ENCODE peak calls at places on chromosomes 6 and 20, in seven cellular contexts. U is hepatocyte, K is HCT116, T is psoas muscle, Q is lung, E is tibial artery, Y is choroid plexus epithelial cell. J is an unnamed sample.

GRCh38 chr20:32804022-32804715 is 15.6 kb upstream of the MAPRE1 start:
- DNase-seq in T (no peak), K (no peak), Y (no peak), E (no peak), Q (no peak), U (no peak), J (no peak)

GRCh38 chr20:4661191-4661590 is 60.5 kb upstream of the PRND start:
- DNase-seq in T (no peak), K (no peak), Q (no peak), U (no peak), Y (no peak), E (no peak), J (no peak)

GRCh38 chr6:147141690-147142308 is 62.4 kb upstream of the STXBP5 start:
- DNase-seq in E (no peak), K (no peak), T (no peak), Q (no peak), U (peak), Y (peak), J (no peak)

GRCh38 chr20:32911355-32911754 is 52.6 kb downstream of the EFCAB8 start:
- DNase-seq in Q (no peak), Y (no peak), T (no peak), K (no peak), E (no peak), U (no peak), J (no peak)

GRCh38 chr20:32603046-32603726 is 18.1 kb upstream of the NOL4L start:
- DNase-seq in Y (no peak), K (no peak), U (no peak), E (peak), T (no peak), Q (no peak), J (no peak)

GRCh38 chr6:37033255-37033654 is 27.8 kb downstream of the FGD2 start:
- DNase-seq in T (no peak), Y (no peak), E (no peak), K (no peak), Q (no peak), U (no peak), J (no peak)

GRCh38 chr20:63974402-63975200 is 4.8 kb downstream of the SAMD10 start:
- DNase-seq in Y (no peak), K (no peak), T (no peak), U (peak), E (no peak), Q (peak), J (peak)

GRCh38 chr6:1613631-1614447 is 4.1 kb downstream of the FOXC1 start:
- DNase-seq in Y (no peak), K (no peak), E (no peak), Q (no peak), T (no peak), U (no peak), J (peak)

GRCh38 chr6:158815915-158816314 is 3.3 kb downstream of the EZR start:
- DNase-seq in Q (no peak), U (no peak), T (no peak), E (no peak), K (no peak), Y (no peak), J (no peak)

GRCh38 chr6:6319947-6320811 is at the start of gene F13A1:
- DNase-seq in Q (no peak), K (no peak), Y (no peak), E (peak), U (no peak), T (peak), J (no peak)

GRCh38 chr6:137188855-137189254 is 15.4 kb upstream of the IL22RA2 start:
- DNase-seq in Y (no peak), T (no peak), E (no peak), Q (no peak), K (peak), U (no peak), J (no peak)

GRCh38 chr6:15441215-15441868 is 195.5 kb downstream of the JARID2 start:
- DNase-seq in E (peak), Q (peak), U (peak), T (no peak), Y (peak), K (peak), J (peak)

GRCh38 chr6:136284909-136285308 is 4.7 kb downstream of the BCLAF1 start:
- DNase-seq in U (no peak), E (no peak), K (no peak), Q (no peak), T (no peak), Y (peak), J (no peak)

GRCh38 chr20:18314786-18315406 is 26.6 kb downstream of the ZNF133 start:
- DNase-seq in T (no peak), Q (no peak), Y (peak), U (no peak), K (no peak), E (no peak), J (no peak)

GRCh38 chr6:53347921-53348435 is 772 bp downstream of the ELOVL5 start:
- DNase-seq in Q (peak), Y (peak), U (peak), T (peak), E (peak), K (no peak), J (peak)

GRCh38 chr6:4055420-4056041 is 23.4 kb downstream of the FAM217A start:
- DNase-seq in U (peak), Y (peak), E (peak), Q (no peak), K (peak), T (no peak), J (peak)

GRCh38 chr6:53529324-53530036 is 15.4 kb downstream of the GCLC start:
- DNase-seq in Y (no peak), Q (no peak), E (no peak), K (no peak), U (no peak), T (no peak), J (no peak)

GRCh38 chr6:36743032-36743431 is 45.4 kb downstream of the RAB44 start:
- DNase-seq in E (no peak), U (peak), T (no peak), Q (no peak), Y (no peak), K (no peak), J (no peak)

GRCh38 chr20:23435675-23436539 is 3.6 kb upstream of the CSTL1 start:
- DNase-seq in Y (peak), U (peak), T (no peak), E (peak), Q (no peak), K (no peak), J (no peak)

GRCh38 chr6:31664790-31665500 is at the start of gene GPANK1:
- DNase-seq in Y (peak), U (peak), K (peak), E (peak), Q (peak), T (peak), J (peak)

GRCh38 chr20:53808733-53809132 is 215.1 kb upstream of the ZNF217 start:
- DNase-seq in K (no peak), T (no peak), Q (no peak), U (no peak), Y (no peak), E (no peak), J (no peak)

GRCh38 chr6:90811596-90812226 is 224.8 kb upstream of the MAP3K7 start:
- DNase-seq in T (no peak), U (peak), Y (no peak), K (no peak), Q (no peak), E (no peak), J (no peak)

GRCh38 chr6:144149894-144150672 is at the start of gene STX11:
- DNase-seq in E (peak), Q (peak), Y (peak), K (no peak), U (peak), T (peak), J (peak)

GRCh38 chr6:16278048-16278724 is 39.8 kb downstream of the GMPR start:
- DNase-seq in K (peak), T (peak), U (peak), Y (peak), E (no peak), Q (no peak), J (peak)

GRCh38 chr6:140346461-140346860 is 972.0 kb upstream of the CITED2 start:
- DNase-seq in K (no peak), Y (peak), U (no peak), T (no peak), E (no peak), Q (no peak), J (no peak)

GRCh38 chr6:47292944-47293343 is 16.8 kb downstream of the TNFRSF21 start:
- DNase-seq in E (no peak), Q (no peak), K (no peak), T (no peak), U (no peak), Y (peak), J (no peak)

GRCh38 chr20:52031574-52032303 is 159.8 kb downstream of the ZFP64 start:
- DNase-seq in U (peak), K (no peak), Q (no peak), T (no peak), E (no peak), Y (peak), J (no peak)

GRCh38 chr6:14709066-14709670 is 536.7 kb upstream of the JARID2 start:
- DNase-seq in Y (no peak), U (no peak), T (no peak), K (no peak), E (no peak), Q (no peak), J (no peak)

GRCh38 chr20:51012357-51012756 is 10.6 kb downstream of the KCNG1 start:
- DNase-seq in Q (no peak), T (no peak), U (no peak), Y (no peak), E (no peak), K (no peak), J (no peak)

GRCh38 chr6:53796451-53796780 is 1.6 kb downstream of the LRRC1 start:
- DNase-seq in Q (no peak), E (no peak), Y (no peak), U (no peak), T (no peak), K (no peak), J (no peak)

GRCh38 chr6:81480139-81480538 is 272.3 kb downstream of the TENT5A start:
- DNase-seq in T (no peak), Y (peak), K (no peak), U (peak), E (no peak), Q (no peak), J (peak)

GRCh38 chr6:109393882-109394281 is 11.6 kb upstream of the CD164 start:
- DNase-seq in K (no peak), E (no peak), Y (peak), U (no peak), T (no peak), Q (no peak), J (peak)

GRCh38 chr6:125363360-125364121 is 61.8 kb upstream of the HDDC2 start:
- DNase-seq in K (no peak), U (peak), E (peak), T (peak), Y (peak), Q (no peak), J (peak)

GRCh38 chr6:42257063-42257462 is 39.4 kb upstream of the MRPS10 start:
- DNase-seq in E (no peak), Y (peak), T (no peak), U (no peak), K (no peak), Q (no peak), J (no peak)

GRCh38 chr20:40812415-40813212 is 123.6 kb upstream of the MAFB start:
- DNase-seq in K (no peak), Q (no peak), Y (peak), E (no peak), T (no peak), U (no peak), J (no peak)

GRCh38 chr6:83008631-83009030 is 57.0 kb downstream of the UBE3D start:
- DNase-seq in T (no peak), Q (no peak), K (no peak), U (no peak), E (no peak), Y (no peak), J (no peak)

GRCh38 chr6:99841297-99841696 is 152.7 kb downstream of the MCHR2 start:
- DNase-seq in K (no peak), Y (no peak), U (no peak), Q (no peak), T (no peak), E (no peak), J (no peak)

GRCh38 chr20:44422083-44422482 is 53.6 kb upstream of the TTPAL start:
- DNase-seq in Q (no peak), E (no peak), U (no peak), Y (peak), K (no peak), T (no peak), J (no peak)

GRCh38 chr20:17557675-17558006 is 12.2 kb upstream of the DSTN start:
- DNase-seq in Y (peak), Q (peak), K (peak), T (no peak), E (no peak), U (peak), J (peak)

DNA sequence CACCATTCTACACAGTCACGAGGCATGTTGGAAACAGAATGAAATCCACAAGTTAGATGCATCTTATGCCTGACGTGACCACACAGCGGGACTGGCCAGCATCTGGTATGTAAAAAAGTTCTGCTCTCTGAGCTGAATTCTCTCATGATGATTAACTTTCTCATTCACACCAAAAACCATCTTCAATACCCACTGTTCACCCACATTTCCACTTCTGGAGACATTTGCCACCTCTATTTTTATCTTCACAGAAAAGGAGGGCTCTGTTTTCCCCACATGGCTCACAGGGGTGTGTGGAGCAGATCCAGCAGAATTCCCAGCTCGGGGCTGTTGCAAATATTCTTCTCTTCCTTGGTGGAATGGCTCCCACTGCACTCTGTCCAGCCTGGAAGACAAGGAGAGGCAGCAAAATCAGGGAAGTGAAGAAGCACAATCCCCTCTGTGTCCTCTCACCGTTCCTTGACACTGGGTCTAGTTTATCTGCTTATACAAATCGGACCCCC is 303.4 kb downstream of the TAF4 start:
- DNase-seq in Y (no peak), Q (no peak), T (no peak), E (no peak), U (no peak), K (no peak), J (no peak)
- TF ChIP-seq CTCF in Y (no peak), Q (no peak), T (no peak), E (no peak), U (no peak), K (no peak), J (no peak)

GRCh38 chr6:134626589-134626988 is 308.7 kb upstream of the SGK1 start:
- DNase-seq in Q (no peak), Y (no peak), K (no peak), T (no peak), E (no peak), U (no peak), J (no peak)
- TF ChIP-seq CTCF in Q (no peak), Y (no peak), K (no peak), T (no peak), E (no peak), U (no peak), J (no peak)

GRCh38 chr6:29755295-29755871 is 32.1 kb downstream of the HLA-F start:
- DNase-seq in Y (no peak), E (no peak), K (no peak), T (no peak), Q (no peak), U (no peak), J (no peak)

GRCh38 chr6:29751480-29751879 is 28.2 kb downstream of the HLA-F start:
- DNase-seq in T (no peak), E (no peak), U (no peak), Y (no peak), K (no peak), Q (no peak), J (no peak)

GRCh38 chr6:29750709-29751108 is 27.5 kb downstream of the HLA-F start:
- DNase-seq in Y (no peak), K (no peak), T (no peak), Q (no peak), U (no peak), E (no peak), J (no peak)

GRCh38 chr6:29752451-29753308 is 29.4 kb downstream of the HLA-F start:
- DNase-seq in E (peak), T (peak), K (peak), Q (peak), U (peak), Y (peak), J (peak)

DNA sequence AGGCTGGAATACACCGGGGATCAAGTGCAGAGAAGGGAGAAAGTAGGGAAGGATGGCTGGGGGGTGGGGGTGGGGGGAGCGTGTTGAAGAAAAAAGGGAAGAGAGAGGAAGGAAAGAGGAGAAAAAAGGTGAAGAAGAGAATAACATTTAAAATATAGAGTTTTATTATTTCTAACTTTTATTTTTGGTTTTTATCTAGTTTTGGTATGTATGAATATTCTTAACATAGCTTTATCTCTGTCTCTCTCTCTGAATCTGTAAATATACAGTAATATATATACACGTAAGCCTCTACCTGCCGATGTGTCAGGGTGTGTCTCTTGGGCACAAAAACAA is 30.0 kb downstream of the HLA-F start:
- DNase-seq in K (no peak), E (no peak), Y (no peak), U (no peak), T (no peak), Q (no peak), J (no peak)
- TF ChIP-seq CTCF in K (no peak), E (peak), Y (no peak), U (no peak), T (no peak), Q (no peak), J (no peak)

GRCh38 chr6:40672118-40672517 is 85.0 kb upstream of the LRFN2 start:
- DNase-seq in Q (no peak), T (no peak), Y (no peak), U (no peak), E (no peak), K (no peak), J (no peak)
- TF ChIP-seq CTCF in Q (no peak), T (no peak), Y (no peak), U (peak), E (no peak), K (peak), J (no peak)

DNA sequence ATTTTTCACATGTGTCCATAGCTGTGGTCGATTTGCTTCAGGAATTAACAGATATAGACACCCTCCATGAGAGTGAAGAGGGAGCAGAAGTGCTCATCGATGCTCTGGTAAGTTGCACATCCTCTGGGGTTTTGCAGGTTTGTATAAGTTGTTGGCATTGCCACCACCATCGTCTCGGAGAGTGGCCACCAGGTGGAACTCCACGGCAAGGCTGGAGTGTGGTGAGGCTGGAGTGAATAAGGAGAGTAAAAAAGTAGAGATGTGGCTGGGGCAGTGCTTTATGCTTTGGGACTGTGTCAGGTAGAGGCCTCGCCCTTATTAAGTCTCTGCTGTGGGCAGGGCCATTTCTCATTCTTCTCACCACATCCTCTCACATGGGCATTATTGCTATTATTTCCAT is 63.7 kb downstream of the CTNNBL1 start:
- DNase-seq in U (no peak), Q (no peak), K (no peak), T (no peak), E (no peak), Y (no peak), J (no peak)
- TF ChIP-seq CTCF in U (no peak), Q (no peak), K (no peak), T (peak), E (no peak), Y (peak), J (no peak)

DNA sequence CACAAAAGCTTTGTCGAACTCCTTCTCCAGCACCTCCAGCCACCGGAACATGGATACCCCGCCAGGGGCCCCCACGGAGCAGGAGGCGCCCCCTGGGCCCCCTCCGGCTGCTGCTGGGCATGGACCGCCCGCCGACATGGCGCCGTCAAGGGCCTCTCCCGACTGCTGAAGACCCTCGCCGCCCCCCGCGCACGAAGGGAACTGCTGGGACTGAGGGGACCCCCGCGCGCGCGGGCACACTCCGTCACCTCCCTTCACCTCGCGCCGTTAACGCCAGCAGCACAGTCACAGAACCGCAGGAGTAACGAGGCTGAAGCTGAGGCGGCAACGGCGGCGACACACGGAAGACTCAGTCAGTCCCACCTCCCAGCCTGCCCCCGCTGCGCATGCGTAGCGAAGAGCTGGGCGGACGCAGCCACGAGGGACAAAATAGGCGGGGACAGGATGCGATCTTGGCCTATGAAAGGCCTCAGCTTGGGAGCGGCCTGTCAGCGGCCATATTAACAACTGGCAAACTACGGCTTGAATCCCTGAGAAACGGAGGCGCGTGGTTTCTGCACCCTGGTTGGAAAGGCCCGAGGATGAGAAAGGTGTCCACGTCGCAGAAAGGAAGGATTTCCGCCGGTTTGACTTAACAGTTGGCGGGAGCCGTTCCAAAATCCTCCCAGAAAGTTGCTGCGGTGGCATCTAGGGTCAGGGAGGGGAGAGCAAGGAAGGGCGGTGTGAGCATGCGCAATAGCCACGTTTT is at the start of gene GOPC:
- DNase-seq in U (peak), T (peak), K (peak), Y (peak), E (peak), Q (peak), J (peak)
- TF ChIP-seq CTCF in U (peak), T (no peak), K (peak), Y (peak), E (no peak), Q (no peak), J (peak)

DNA sequence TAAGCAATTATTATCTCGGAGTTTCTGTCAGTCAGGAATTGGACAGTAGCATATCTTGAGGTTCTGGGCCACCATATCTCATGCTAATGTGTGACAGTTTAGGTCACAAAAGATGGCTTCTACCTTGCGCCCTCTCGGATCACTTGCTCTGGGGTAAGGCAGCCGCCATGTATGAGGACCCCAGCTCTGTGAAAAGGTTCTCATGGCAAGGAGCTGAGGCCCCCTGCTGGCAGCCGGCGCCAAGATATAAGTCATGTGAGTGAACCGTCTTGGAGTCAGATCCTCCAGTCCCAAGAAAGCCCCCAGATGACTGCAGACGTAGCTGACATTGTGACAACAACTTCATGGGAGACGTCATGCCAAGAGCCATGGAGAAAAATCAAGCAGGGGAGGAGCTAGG is 670.8 kb downstream of the KIF16B start:
- DNase-seq in Y (no peak), U (no peak), E (no peak), K (no peak), T (no peak), Q (no peak), J (peak)
- TF ChIP-seq CTCF in Y (peak), U (no peak), E (no peak), K (peak), T (no peak), Q (no peak), J (no peak)